ENCODE peak calls at places on chromosomes 12 and 14, in eight cellular contexts. J is MV-4-11, N is NCI-H187 treated with DMSO at 0.1 percent for 48 hours, W is left ventricle myocardium inferior, I is suprapubic skin, R is A172, Z is HFFc6, U is pancreas. A is an unnamed sample.

GRCh38 chr14:25042362-25043299 is 7.3 kb downstream of the STXBP6 start:
- DNase-seq in W (no peak), R (peak), J (peak), I (no peak), U (peak), Z (peak), N (no peak), A (no peak)

GRCh38 chr12:80053048-80053790 is 46.1 kb upstream of the OTOGL start:
- DNase-seq in I (peak), Z (peak), J (no peak), R (peak), N (no peak), U (peak), W (peak), A (no peak)

GRCh38 chr14:75568791-75569190 is 9.6 kb upstream of the FLVCR2 start:
- DNase-seq in R (no peak), J (no peak), W (no peak), I (no peak), Z (no peak), U (no peak), N (no peak), A (peak)

GRCh38 chr12:11545438-11546330 is 103.8 kb upstream of the ETV6 start:
- DNase-seq in J (no peak), I (no peak), R (peak), U (no peak), Z (no peak), W (no peak), N (no peak), A (peak)

GRCh38 chr14:105139212-105139825 is 29.3 kb downstream of the JAG2 start:
- DNase-seq in I (peak), N (no peak), Z (no peak), J (no peak), W (no peak), R (no peak), U (no peak), A (no peak)

GRCh38 chr12:40903040-40903439 is 210.8 kb downstream of the CNTN1 start:
- DNase-seq in J (no peak), W (no peak), R (no peak), Z (no peak), U (no peak), I (no peak), N (no peak), A (no peak)

GRCh38 chr14:80388980-80389711 is 177.8 kb upstream of the DIO2 start:
- DNase-seq in N (no peak), I (no peak), J (no peak), U (no peak), R (peak), Z (peak), W (no peak), A (no peak)

GRCh38 chr12:125081427-125081826 is 16.2 kb downstream of the AACS start:
- DNase-seq in J (no peak), U (no peak), Z (no peak), I (no peak), R (no peak), N (peak), W (no peak), A (no peak)

GRCh38 chr14:95134304-95134933 is 22.9 kb downstream of the DICER1 start:
- DNase-seq in W (no peak), J (no peak), N (no peak), R (no peak), Z (no peak), U (no peak), I (no peak), A (no peak)

GRCh38 chr14:102731871-102732800 is 45.1 kb upstream of the TRAF3 start:
- DNase-seq in N (peak), Z (no peak), U (no peak), I (no peak), R (no peak), W (no peak), J (no peak), A (no peak)

GRCh38 chr12:53389702-53390101 is 9.7 kb downstream of the SP1 start:
- DNase-seq in N (no peak), W (no peak), I (no peak), J (no peak), Z (no peak), U (no peak), R (no peak), A (no peak)

GRCh38 chr14:68669644-68670343 is 123.1 kb downstream of the ZFP36L1 start:
- DNase-seq in U (no peak), N (no peak), J (no peak), I (peak), Z (no peak), W (no peak), R (no peak), A (no peak)

GRCh38 chr12:42483534-42483857 is 106.0 kb downstream of the PRICKLE1 start:
- DNase-seq in J (no peak), N (no peak), U (peak), I (no peak), Z (no peak), R (peak), W (peak), A (no peak)

GRCh38 chr14:47208434-47208833 is 467.0 kb downstream of the MDGA2 start:
- DNase-seq in W (no peak), R (no peak), N (no peak), J (no peak), U (no peak), Z (no peak), I (no peak), A (no peak)

GRCh38 chr12:71007736-71008449 is 87.4 kb upstream of the PTPRR start:
- DNase-seq in I (no peak), N (no peak), U (no peak), Z (no peak), W (no peak), J (no peak), R (no peak), A (no peak)

GRCh38 chr12:5003025-5003666 is 40.5 kb upstream of the KCNA5 start:
- DNase-seq in U (peak), I (no peak), R (peak), W (peak), N (peak), J (peak), Z (peak), A (peak)